ENCODE peak calls at places on chromosomes 1 and 21, in six cellular contexts. I is mesendoderm, A is IMR-90, E is H9, M is mesenchymal stem cell, R is H1. U is an unnamed sample. For H3K4me1, the result is how much of the 10 kb centered on the place peaks cover.

GRCh38 chr1:64965239-64966157 is 851 bp downstream of the JAK1 start:
- DNase-seq in M (peak), A (peak), E (peak), R (no peak), I (peak), U (peak)

GRCh38 chr1:108208724-108209404 is 8.7 kb upstream of the SLC25A24 start:
- DNase-seq in M (no peak), E (peak), I (peak), R (no peak), A (no peak), U (no peak)

GRCh38 chr1:89351622-89352311 is 12.1 kb upstream of the GBP6 start:
- DNase-seq in I (no peak), A (no peak), E (no peak), M (no peak), R (no peak), U (no peak)

GRCh38 chr1:6800728-6801127 is 15.5 kb downstream of the CAMTA1 start:
- DNase-seq in A (peak), M (peak), E (no peak), R (no peak), I (no peak), U (no peak)

GRCh38 chr1:226104671-226105121 is 42.2 kb downstream of the H3-3A start:
- DNase-seq in A (peak), R (no peak), M (no peak), I (no peak), E (no peak), U (no peak)

GRCh38 chr1:160300173-160300572 is 15.2 kb upstream of the PEX19 start:
- DNase-seq in M (no peak), E (no peak), R (no peak), A (no peak), I (no peak), U (no peak)

GRCh38 chr1:54135436-54136120 is 17.2 kb downstream of the CDCP2 start:
- DNase-seq in M (peak), E (no peak), R (peak), I (peak), A (peak), U (no peak)

GRCh38 chr1:201128962-201129361 is 2.0 kb upstream of the ASCL5 start:
- DNase-seq in I (no peak), R (no peak), M (no peak), E (no peak), A (no peak), U (no peak)

GRCh38 chr1:90502696-90503095 is 214.4 kb downstream of the BARHL2 start:
- DNase-seq in M (no peak), A (no peak), R (no peak), E (peak), I (peak), U (peak)

GRCh38 chr1:1597275-1597930 is 2.5 kb downstream of the FNDC10 start:
- DNase-seq in I (peak), E (peak), M (no peak), A (no peak), R (peak), U (no peak)

GRCh38 chr1:154938604-154939399 is 2.3 kb upstream of the PMVK start:
- DNase-seq in I (no peak), A (no peak), R (no peak), E (no peak), M (no peak), U (no peak)

GRCh38 chr1:154943649-154944421 is 7.3 kb upstream of the PMVK start:
- DNase-seq in I (peak), E (peak), A (peak), M (peak), R (no peak), U (peak)

GRCh38 chr1:154940880-154941228 is 4.3 kb upstream of the PMVK start:
- DNase-seq in A (no peak), R (no peak), M (no peak), I (no peak), E (no peak), U (no peak)

GRCh38 chr1:154940213-154940879 is 3.8 kb upstream of the PMVK start:
- DNase-seq in M (no peak), I (peak), R (no peak), A (no peak), E (no peak), U (no peak)

GRCh38 chr1:154941332-154941995 is 4.9 kb upstream of the PMVK start:
- DNase-seq in M (peak), I (peak), R (no peak), A (no peak), E (peak), U (peak)
- H3K4me1 ChIP-seq in M (under half), I (under half), R (under half), A (under half), E (under half), U (under half)

GRCh38 chr1:109309347-109309746 is 2.5 kb upstream of the MYBPHL start:
- DNase-seq in A (peak), E (no peak), M (no peak), R (no peak), I (no peak), U (no peak)
- H3K27ac ChIP-seq in A (peak), E (no peak), M (no peak), R (no peak), I (no peak), U (no peak)

DNA sequence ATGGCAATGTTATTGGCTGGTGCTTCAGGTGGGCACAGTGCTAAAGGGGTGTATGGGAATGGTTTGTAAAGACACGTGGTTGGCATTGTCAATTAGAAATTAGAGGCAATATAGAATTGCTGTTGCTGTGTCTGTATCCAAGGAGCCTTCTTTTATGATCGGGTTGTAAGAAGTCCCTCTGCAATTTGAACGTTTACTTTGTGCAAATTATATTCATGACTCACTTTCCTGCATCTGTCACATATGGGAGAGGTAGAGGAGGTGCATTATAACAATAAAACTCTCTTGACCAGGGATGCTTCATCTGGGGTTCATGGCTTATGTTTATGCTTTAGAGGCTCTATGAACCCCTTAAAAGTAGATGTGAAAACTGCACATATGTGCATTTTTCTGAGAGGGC is 130.4 kb upstream of the DNAH14 start:
- DNase-seq in I (no peak), E (no peak), M (no peak), A (no peak), R (no peak), U (no peak)
- H2BK15ac ChIP-seq in I (no peak), E (no peak), M (no peak), A (no peak), R (no peak), U (no peak)

GRCh38 chr21:25643486-25643885 is 4.4 kb downstream of the JAM2 start:
- DNase-seq in R (no peak), I (no peak), A (no peak), M (no peak), E (no peak), U (no peak)
- H3K4me1 ChIP-seq in R (under half), I (under half), A (under half), M (under half), E (under half), U (under half)

GRCh38 chr1:11538886-11539285 is 59.9 kb downstream of the DISP3 start:
- DNase-seq in R (no peak), A (no peak), M (no peak), I (no peak), E (no peak), U (no peak)
- H3K27ac ChIP-seq in R (no peak), A (no peak), M (no peak), I (no peak), E (no peak), U (no peak)

GRCh38 chr21:44527156-44527982 is 12.6 kb downstream of the KRTAP10-1 start:
- DNase-seq in A (no peak), E (peak), I (no peak), M (no peak), R (no peak), U (no peak)
- H2BK15ac ChIP-seq in A (no peak), E (no peak), I (no peak), M (no peak), R (no peak), U (peak)

U was measured in neuronal stem cell.